ENCODE peak calls at places on chromosomes 5 and 9, in seven cellular contexts. One of them, this sample, is unnamed.
A peak's percentile ranks its signal among the peaks of the same experiment; 100 is the strongest.

GRCh38 chr5:401216-402034 is 41.6 kb upstream of the EXOC3 start:
- DNase-seq in GM12864: no peak
- DNase-seq in activated naive CD4-positive, alpha-beta T cell: no peak
- DNase-seq in astrocyte of the spinal cord: no peak
- DNase-seq in stimulated activated CD4-positive, alpha-beta T cell treated with anti-CD3 and anti-CD28 coated beads, TNF-alpha, amount 100 ng/mL, for 1 hour: no peak
- DNase-seq in MM.1S: no peak
- DNase-seq in Peyer's patch: peak; percentile 46
- DNase-seq in this sample: no peak

GRCh38 chr5:168047043-168047668 is 244.3 kb upstream of the WWC1 start:
- DNase-seq in astrocyte of the spinal cord: peak; percentile 50
- DNase-seq in MM.1S: peak; percentile 56
- DNase-seq in activated naive CD4-positive, alpha-beta T cell: no peak
- DNase-seq in stimulated activated CD4-positive, alpha-beta T cell treated with anti-CD3 and anti-CD28 coated beads, TNF-alpha, amount 100 ng/mL, for 1 hour: no peak
- DNase-seq in Peyer's patch: no peak
- DNase-seq in GM12864: peak; percentile 12
- DNase-seq in this sample: peak; percentile 16

GRCh38 chr5:72252574-72253155 is 67.4 kb downstream of the MRPS27 start:
- DNase-seq in stimulated activated CD4-positive, alpha-beta T cell treated with anti-CD3 and anti-CD28 coated beads, TNF-alpha, amount 100 ng/mL, for 1 hour: no peak
- DNase-seq in Peyer's patch: no peak
- DNase-seq in MM.1S: no peak
- DNase-seq in activated naive CD4-positive, alpha-beta T cell: no peak
- DNase-seq in GM12864: no peak
- DNase-seq in astrocyte of the spinal cord: no peak
- DNase-seq in this sample: no peak

GRCh38 chr5:6900828-6901227 is 187.6 kb downstream of the TENT4A start:
- DNase-seq in astrocyte of the spinal cord: no peak
- DNase-seq in activated naive CD4-positive, alpha-beta T cell: no peak
- DNase-seq in GM12864: no peak
- DNase-seq in Peyer's patch: no peak
- DNase-seq in stimulated activated CD4-positive, alpha-beta T cell treated with anti-CD3 and anti-CD28 coated beads, TNF-alpha, amount 100 ng/mL, for 1 hour: no peak
- DNase-seq in MM.1S: no peak
- DNase-seq in this sample: no peak

GRCh38 chr5:27011274-27011673 is 27.1 kb downstream of the CDH9 start:
- DNase-seq in GM12864: no peak
- DNase-seq in astrocyte of the spinal cord: no peak
- DNase-seq in Peyer's patch: no peak
- DNase-seq in stimulated activated CD4-positive, alpha-beta T cell treated with anti-CD3 and anti-CD28 coated beads, TNF-alpha, amount 100 ng/mL, for 1 hour: no peak
- DNase-seq in MM.1S: no peak
- DNase-seq in activated naive CD4-positive, alpha-beta T cell: no peak
- DNase-seq in this sample: no peak

GRCh38 chr9:37938121-37938906 is 34.4 kb upstream of the SLC25A51 start:
- DNase-seq in GM12864: no peak
- DNase-seq in astrocyte of the spinal cord: peak; percentile 76
- DNase-seq in Peyer's patch: no peak
- DNase-seq in activated naive CD4-positive, alpha-beta T cell: no peak
- DNase-seq in MM.1S: no peak
- DNase-seq in stimulated activated CD4-positive, alpha-beta T cell treated with anti-CD3 and anti-CD28 coated beads, TNF-alpha, amount 100 ng/mL, for 1 hour: no peak
- DNase-seq in this sample: no peak

GRCh38 chr9:38130724-38131123 is 61.7 kb upstream of the SHB start:
- DNase-seq in MM.1S: no peak
- DNase-seq in activated naive CD4-positive, alpha-beta T cell: no peak
- DNase-seq in astrocyte of the spinal cord: no peak
- DNase-seq in Peyer's patch: no peak
- DNase-seq in stimulated activated CD4-positive, alpha-beta T cell treated with anti-CD3 and anti-CD28 coated beads, TNF-alpha, amount 100 ng/mL, for 1 hour: no peak
- DNase-seq in GM12864: no peak
- DNase-seq in this sample: peak; percentile 30

GRCh38 chr5:98468188-98468869 is 305.1 kb upstream of the RGMB start:
- DNase-seq in astrocyte of the spinal cord: peak; percentile 79
- DNase-seq in Peyer's patch: no peak
- DNase-seq in stimulated activated CD4-positive, alpha-beta T cell treated with anti-CD3 and anti-CD28 coated beads, TNF-alpha, amount 100 ng/mL, for 1 hour: no peak
- DNase-seq in GM12864: no peak
- DNase-seq in activated naive CD4-positive, alpha-beta T cell: no peak
- DNase-seq in MM.1S: no peak
- DNase-seq in this sample: no peak

GRCh38 chr5:142107729-142108431 is 699 bp upstream of the NDFIP1 start:
- DNase-seq in Peyer's patch: no peak
- DNase-seq in GM12864: no peak
- DNase-seq in activated naive CD4-positive, alpha-beta T cell: no peak
- DNase-seq in astrocyte of the spinal cord: peak; percentile 5
- DNase-seq in MM.1S: no peak
- DNase-seq in stimulated activated CD4-positive, alpha-beta T cell treated with anti-CD3 and anti-CD28 coated beads, TNF-alpha, amount 100 ng/mL, for 1 hour: no peak
- DNase-seq in this sample: no peak

GRCh38 chr5:36877667-36878420 is 1.3 kb downstream of the NIPBL start:
- DNase-seq in stimulated activated CD4-positive, alpha-beta T cell treated with anti-CD3 and anti-CD28 coated beads, TNF-alpha, amount 100 ng/mL, for 1 hour: no peak
- DNase-seq in GM12864: no peak
- DNase-seq in activated naive CD4-positive, alpha-beta T cell: no peak
- DNase-seq in Peyer's patch: no peak
- DNase-seq in astrocyte of the spinal cord: peak; percentile 46
- DNase-seq in MM.1S: no peak
- DNase-seq in this sample: no peak

GRCh38 chr5:44808435-44809214 is at the start of gene MRPS30:
- DNase-seq in activated naive CD4-positive, alpha-beta T cell: peak; percentile 67
- DNase-seq in Peyer's patch: peak; percentile 87
- DNase-seq in GM12864: peak; percentile 99
- DNase-seq in MM.1S: peak; percentile 99
- DNase-seq in stimulated activated CD4-positive, alpha-beta T cell treated with anti-CD3 and anti-CD28 coated beads, TNF-alpha, amount 100 ng/mL, for 1 hour: peak; percentile 70
- DNase-seq in astrocyte of the spinal cord: peak; percentile 99
- DNase-seq in this sample: peak; percentile 97

GRCh38 chr9:93640027-93640426 is 63.6 kb downstream of the PHF2 start:
- DNase-seq in astrocyte of the spinal cord: no peak
- DNase-seq in Peyer's patch: no peak
- DNase-seq in stimulated activated CD4-positive, alpha-beta T cell treated with anti-CD3 and anti-CD28 coated beads, TNF-alpha, amount 100 ng/mL, for 1 hour: no peak
- DNase-seq in GM12864: no peak
- DNase-seq in MM.1S: no peak
- DNase-seq in activated naive CD4-positive, alpha-beta T cell: no peak
- DNase-seq in this sample: no peak

GRCh38 chr9:118252027-118252426 is 547.8 kb downstream of the TLR4 start:
- DNase-seq in stimulated activated CD4-positive, alpha-beta T cell treated with anti-CD3 and anti-CD28 coated beads, TNF-alpha, amount 100 ng/mL, for 1 hour: no peak
- DNase-seq in astrocyte of the spinal cord: no peak
- DNase-seq in MM.1S: no peak
- DNase-seq in GM12864: no peak
- DNase-seq in activated naive CD4-positive, alpha-beta T cell: no peak
- DNase-seq in Peyer's patch: no peak
- DNase-seq in this sample: no peak